ENCODE peak calls at places on chromosomes 7 and 10, in eight cellular contexts. L is Right ventricle myocardium inferior; Z is activated naive CD8-positive, alpha-beta T cell treated with anti-CD3 and anti-CD28 coated beads for 36 hours; A is memory B cell; J is stimulated activated CD8-positive, alpha-beta memory T cell treated with anti-CD3 and anti-CD28 coated beads, Interleukin-7, amount 100 ng/mL, for 1 hour; Q is RCC 7860; V is CD8-positive, alpha-beta T cell; E is stimulated activated CD4-positive, alpha-beta T cell treated with anti-CD3 and anti-CD28 coated beads, Interleukin-2, amount 100 ng/mL, for 24 hours. P is an unnamed sample.

GRCh38 chr10:408223-408622 is 273.0 kb downstream of the ZMYND11 start:
- DNase-seq in L (no peak), Z (no peak), A (no peak), J (no peak), Q (no peak), V (no peak), E (no peak), P (no peak)

GRCh38 chr7:75870557-75870956 is 8.3 kb upstream of the RHBDD2 start:
- DNase-seq in L (no peak), Z (peak; percentile 50), A (no peak), J (no peak), Q (no peak), V (no peak), E (peak; percentile 34), P (no peak)

GRCh38 chr7:3265388-3265787 is 35.7 kb upstream of the SDK1 start:
- DNase-seq in L (no peak), Z (no peak), A (no peak), J (no peak), Q (no peak), V (no peak), E (no peak), P (no peak)

GRCh38 chr10:65500716-65501115 is 1425.1 kb upstream of the LRRTM3 start:
- DNase-seq in L (no peak), Z (no peak), A (no peak), J (no peak), Q (no peak), V (no peak), E (no peak), P (no peak)

GRCh38 chr7:102390697-102391484 is 5.3 kb upstream of the PRKRIP1 start:
- DNase-seq in L (peak; percentile 85), Z (peak; percentile 61), A (peak; percentile 71), J (peak; percentile 51), Q (peak; percentile 69), V (peak; percentile 34), E (peak; percentile 78), P (peak; percentile 90)

GRCh38 chr10:78956391-78956790 is 112.4 kb upstream of the ZMIZ1 start:
- DNase-seq in L (no peak), Z (no peak), A (no peak), J (no peak), Q (no peak), V (no peak), E (no peak), P (no peak)

GRCh38 chr10:30445716-30446115 is 11.7 kb downstream of the MAP3K8 start:
- DNase-seq in L (no peak), Z (no peak), A (no peak), J (no peak), Q (no peak), V (no peak), E (no peak), P (no peak)

GRCh38 chr10:75681334-75681733 is 249.9 kb downstream of the LRMDA start:
- DNase-seq in L (no peak), Z (no peak), A (no peak), J (no peak), Q (no peak), V (no peak), E (no peak), P (no peak)

P was measured in kidney.